ENCODE peak calls at places on chromosomes 6 and 20, in four cellular contexts. M, G, H and N are unnamed samples.

GRCh38 chr6:343226-343935 is 48.2 kb upstream of the IRF4 start:
- DNase-seq in H (no peak), M (no peak), G (no peak), N (no peak)

GRCh38 chr20:1811621-1812498 is 83.3 kb upstream of the SIRPA start:
- DNase-seq in H (peak; percentile 41), G (no peak), M (no peak), N (peak; percentile 42)

GRCh38 chr6:37840940-37841300 is 21.4 kb downstream of the ZFAND3 start:
- DNase-seq in G (no peak), M (no peak), H (no peak), N (no peak)

GRCh38 chr6:128097019-128097418 is 196.2 kb upstream of the THEMIS start:
- DNase-seq in G (no peak), H (no peak), M (no peak), N (no peak)

GRCh38 chr6:77368660-77369313 is 94.5 kb downstream of the HTR1B start:
- DNase-seq in H (peak; percentile 38), G (no peak), M (peak; percentile 78), N (peak; percentile 40)

GRCh38 chr20:12243327-12243726 is 325.6 kb downstream of the BTBD3 start:
- DNase-seq in M (no peak), H (no peak), G (no peak), N (no peak)

GRCh38 chr6:86529635-86530034 is 407.7 kb upstream of the HTR1E start:
- DNase-seq in H (no peak), G (no peak), M (no peak), N (no peak)

GRCh38 chr6:129007819-129008218 is 124.9 kb downstream of the LAMA2 start:
- DNase-seq in G (no peak), M (no peak), H (no peak), N (no peak)

GRCh38 chr20:2156666-2157624 is 55.3 kb downstream of the STK35 start:
- DNase-seq in H (no peak), M (no peak), G (no peak), N (peak; percentile 23)

GRCh38 chr6:31356216-31356945 is 598 bp downstream of the HLA-B start:
- DNase-seq in H (peak; percentile 18), M (peak; percentile 56), G (no peak), N (peak; percentile 50)

GRCh38 chr6:34585512-34586045 is 29.4 kb upstream of the SPDEF start:
- DNase-seq in G (peak; percentile 13), H (peak; percentile 53), M (no peak), N (peak; percentile 28)

GRCh38 chr6:96509281-96509680 is 12.3 kb upstream of the UFL1 start:
- DNase-seq in G (no peak), M (no peak), H (no peak), N (no peak)

GRCh38 chr6:125041740-125042459 is 79.7 kb downstream of the RNF217 start:
- DNase-seq in H (peak; percentile 83), G (no peak), M (no peak), N (peak; percentile 59)

GRCh38 chr6:154615483-154616025 is 105.1 kb upstream of the CNKSR3 start:
- DNase-seq in H (peak; percentile 60), M (peak; percentile 77), G (peak; percentile 53), N (peak; percentile 38)

GRCh38 chr6:41682966-41683459 is 44.7 kb downstream of the MDFI start:
- DNase-seq in H (no peak), M (no peak), G (no peak), N (no peak)

GRCh38 chr20:61128701-61129655 is 123.1 kb upstream of the CDH4 start:
- DNase-seq in M (no peak), H (no peak), G (no peak), N (no peak)

GRCh38 chr6:18218233-18218632 is 46.1 kb downstream of the DEK start:
- DNase-seq in H (no peak), M (no peak), G (no peak), N (no peak)

GRCh38 chr6:2133718-2134310 is 111.6 kb downstream of the GMDS start:
- DNase-seq in H (no peak), G (no peak), M (no peak), N (no peak)

GRCh38 chr6:111763381-111763780 is 109.9 kb downstream of the FYN start:
- DNase-seq in H (peak; percentile 80), G (peak; percentile 43), M (no peak), N (peak; percentile 43)

GRCh38 chr20:3121955-3122610 is 37.6 kb upstream of the AVP start:
- DNase-seq in G (no peak), H (no peak), M (no peak), N (no peak)

GRCh38 chr20:44034965-44035635 is 120.4 kb downstream of the TOX2 start:
- DNase-seq in H (no peak), M (no peak), G (no peak), N (no peak)

GRCh38 chr6:34527751-34528670 is 28.1 kb downstream of the SPDEF start:
- DNase-seq in G (no peak), H (no peak), M (peak; percentile 21), N (no peak)

GRCh38 chr6:109075934-109076333 is 18.7 kb downstream of the SESN1 start:
- DNase-seq in G (no peak), M (no peak), H (peak; percentile 51), N (peak; percentile 78)

GRCh38 chr20:16397053-16397452 is 176.2 kb downstream of the KIF16B start:
- DNase-seq in G (no peak), H (no peak), M (peak; percentile 78), N (peak; percentile 22)

GRCh38 chr20:44196278-44196677 is 9.3 kb upstream of the JPH2 start:
- DNase-seq in H (no peak), M (no peak), G (no peak), N (no peak)

GRCh38 chr6:98839788-98840361 is 5.5 kb downstream of the POU3F2 start:
- DNase-seq in M (no peak), G (no peak), H (peak; percentile 8), N (peak; percentile 25)

GRCh38 chr6:133070410-133071043 is 170.6 kb upstream of the EYA4 start:
- DNase-seq in G (no peak), M (no peak), H (no peak), N (no peak)